ENCODE peak calls at places on chromosomes 7 and 10, in six cellular contexts. T is NT2/D1, B is NCI-H1092 treated with DMSO at 0.1 percent for 48 hours, V is cardiac muscle cell, P is epithelial cell of esophagus, Q is brain microvascular endothelial cell. Z is an unnamed sample.

GRCh38 chr7:108415821-108416536 is 40.3 kb downstream of the NRCAM start:
- DNase-seq in B (peak), Q (peak), V (peak), P (peak), T (no peak), Z (no peak)

GRCh38 chr10:13496931-13497330 is 31.9 kb downstream of the BEND7 start:
- DNase-seq in Q (no peak), B (no peak), T (no peak), V (no peak), P (no peak), Z (no peak)

GRCh38 chr7:398888-399287 is 108.9 kb downstream of the FOXL3 start:
- DNase-seq in V (no peak), P (no peak), T (no peak), B (no peak), Q (no peak), Z (no peak)

GRCh38 chr7:30168800-30169584 is 34.2 kb downstream of the MTURN start:
- DNase-seq in T (peak), Q (peak), B (no peak), V (peak), P (peak), Z (peak)

GRCh38 chr7:961546-962400 is 7.3 kb upstream of the ADAP1 start:
- DNase-seq in Q (no peak), V (no peak), T (no peak), B (no peak), P (no peak), Z (no peak)

GRCh38 chr10:807163-807957 is 117.9 kb upstream of the DIP2C start:
- DNase-seq in Q (no peak), P (no peak), B (no peak), T (no peak), V (no peak), Z (no peak)

GRCh38 chr10:11450427-11450826 is 161.0 kb downstream of the USP6NL start:
- DNase-seq in T (no peak), Q (no peak), V (no peak), P (no peak), B (no peak), Z (no peak)

GRCh38 chr7:7449055-7449454 is 86.6 kb downstream of the COL28A1 start:
- DNase-seq in P (no peak), B (no peak), V (no peak), T (no peak), Q (no peak), Z (no peak)

GRCh38 chr10:72658696-72659400 is 33.0 kb upstream of the MICU1 start:
- DNase-seq in B (no peak), Q (no peak), V (no peak), P (no peak), T (no peak), Z (no peak)

GRCh38 chr7:44949315-44949714 is 29.5 kb downstream of the MYO1G start:
- DNase-seq in B (no peak), T (no peak), Q (no peak), P (no peak), V (no peak), Z (no peak)

GRCh38 chr7:85038466-85038865 is 148.4 kb downstream of the SEMA3D start:
- DNase-seq in V (no peak), B (no peak), P (no peak), Q (no peak), T (no peak), Z (peak)

GRCh38 chr7:66859794-66860645 is 61.0 kb upstream of the TMEM248 start:
- DNase-seq in P (peak), B (no peak), T (no peak), V (no peak), Q (no peak), Z (no peak)

GRCh38 chr10:21364196-21365114 is 161.0 kb downstream of the SKIDA1 start:
- DNase-seq in Q (peak), T (peak), V (peak), B (no peak), P (peak), Z (peak)

GRCh38 chr10:16828731-16829175 is 11.5 kb upstream of the RSU1 start:
- DNase-seq in Q (peak), P (peak), V (peak), B (no peak), T (no peak), Z (peak)

GRCh38 chr10:3761916-3762708 is 22.9 kb downstream of the KLF6 start:
- DNase-seq in P (peak), T (peak), B (no peak), V (no peak), Q (no peak), Z (no peak)

GRCh38 chr10:126251778-126252407 is 136.4 kb downstream of the ADAM12 start:
- DNase-seq in T (no peak), B (no peak), Q (no peak), V (no peak), P (no peak), Z (no peak)

GRCh38 chr10:124450783-124451057 is 885 bp upstream of the NKX1-2 start:
- DNase-seq in B (no peak), Q (no peak), V (no peak), T (no peak), P (no peak), Z (no peak)

GRCh38 chr10:72321248-72322029 is 33.3 kb downstream of the DNAJB12 start:
- DNase-seq in V (no peak), P (no peak), T (no peak), B (no peak), Q (no peak), Z (no peak)

GRCh38 chr7:112359086-112359485 is 91.2 kb upstream of the IFRD1 start:
- DNase-seq in V (no peak), Q (no peak), T (no peak), P (no peak), B (no peak), Z (no peak)

GRCh38 chr10:30111340-30111980 is 52.1 kb upstream of the JCAD start:
- DNase-seq in T (no peak), B (no peak), P (peak), V (peak), Q (peak), Z (no peak)

GRCh38 chr7:234041-234711 is 41.8 kb downstream of the FAM20C start:
- DNase-seq in B (no peak), T (no peak), Q (no peak), P (no peak), V (no peak), Z (peak)

Z was measured in foreskin melanocyte.